ENCODE peak calls at places on chromosomes 6 and 20, in five cellular contexts. One of them, this sample, is unnamed.
A peak's percentile ranks its signal among the peaks of the same experiment; 100 is the strongest.

GRCh38 chr6:114327074-114327473 is 15.7 kb downstream of the HS3ST5 start:
- DNase-seq in H1: no peak
- DNase-seq in transverse colon: no peak
- DNase-seq in HCT116: no peak
- DNase-seq in spleen: no peak
- DNase-seq in this sample: no peak

GRCh38 chr6:906920-907319 is 214.0 kb upstream of the EXOC2 start:
- DNase-seq in transverse colon: no peak
- DNase-seq in HCT116: no peak
- DNase-seq in H1: no peak
- DNase-seq in spleen: no peak
- DNase-seq in this sample: no peak

GRCh38 chr6:162857321-162857720 is 129.5 kb downstream of the PACRG start:
- DNase-seq in HCT116: no peak
- DNase-seq in transverse colon: no peak
- DNase-seq in H1: no peak
- DNase-seq in spleen: no peak
- DNase-seq in this sample: no peak

GRCh38 chr20:11012975-11013374 is 339.2 kb upstream of the JAG1 start:
- DNase-seq in H1: no peak
- DNase-seq in transverse colon: no peak
- DNase-seq in HCT116: no peak
- DNase-seq in spleen: no peak
- DNase-seq in this sample: no peak

GRCh38 chr6:69835414-69836179 is 30.8 kb upstream of the COL19A1 start:
- DNase-seq in spleen: no peak
- DNase-seq in HCT116: peak; percentile 56
- DNase-seq in H1: no peak
- DNase-seq in transverse colon: no peak
- DNase-seq in this sample: no peak

GRCh38 chr20:49284818-49285217 is 7.0 kb upstream of the ZNFX1 start:
- DNase-seq in H1: no peak
- DNase-seq in HCT116: no peak
- DNase-seq in transverse colon: no peak
- DNase-seq in spleen: no peak
- DNase-seq in this sample: no peak

GRCh38 chr6:36387440-36388303 is at the start of gene ETV7:
- DNase-seq in spleen: peak; percentile 84
- DNase-seq in transverse colon: peak; percentile 66
- DNase-seq in HCT116: no peak
- DNase-seq in H1: no peak
- DNase-seq in this sample: peak; percentile 40

GRCh38 chr6:82370788-82371187 is 7.2 kb downstream of the TPBG start:
- DNase-seq in spleen: no peak
- DNase-seq in HCT116: no peak
- DNase-seq in transverse colon: no peak
- DNase-seq in H1: no peak
- DNase-seq in this sample: no peak

GRCh38 chr6:106167105-106167814 is 81.1 kb downstream of the PRDM1 start:
- DNase-seq in H1: no peak
- DNase-seq in HCT116: no peak
- DNase-seq in spleen: no peak
- DNase-seq in transverse colon: no peak
- DNase-seq in this sample: no peak

GRCh38 chr6:88662653-88663174 is 300.7 kb downstream of the RNGTT start:
- DNase-seq in HCT116: no peak
- DNase-seq in spleen: no peak
- DNase-seq in transverse colon: no peak
- DNase-seq in H1: no peak
- DNase-seq in this sample: no peak

GRCh38 chr6:26553739-26554668 is 15.8 kb downstream of the HMGN4 start:
- DNase-seq in spleen: peak; percentile 80
- DNase-seq in H1: no peak
- DNase-seq in HCT116: peak; percentile 81
- DNase-seq in transverse colon: peak; percentile 82
- DNase-seq in this sample: no peak
- TF ChIP-seq POLR2AphosphoS5 in spleen: no peak
- TF ChIP-seq POLR2AphosphoS5 in H1: no peak
- TF ChIP-seq POLR2AphosphoS5 in HCT116: peak; percentile 25
- TF ChIP-seq POLR2AphosphoS5 in transverse colon: peak; percentile 23
- TF ChIP-seq POLR2AphosphoS5 in this sample: no peak

GRCh38 chr20:37384683-37385174 is 38.8 kb downstream of the SRC start:
- DNase-seq in spleen: peak; percentile 95
- DNase-seq in HCT116: no peak
- DNase-seq in transverse colon: peak; percentile 71
- DNase-seq in H1: no peak
- DNase-seq in this sample: peak; percentile 87
- TF ChIP-seq POLR2A in spleen: no peak
- TF ChIP-seq POLR2A in HCT116: no peak
- TF ChIP-seq POLR2A in transverse colon: no peak
- TF ChIP-seq POLR2A in H1: no peak
- TF ChIP-seq POLR2A in this sample: no peak

GRCh38 chr6:26339612-26340011 is 25.4 kb upstream of the BTN3A2 start:
- DNase-seq in spleen: no peak
- DNase-seq in H1: no peak
- DNase-seq in transverse colon: no peak
- DNase-seq in HCT116: no peak
- DNase-seq in this sample: no peak
- TF ChIP-seq POLR2AphosphoS5 in spleen: no peak
- TF ChIP-seq POLR2AphosphoS5 in H1: no peak
- TF ChIP-seq POLR2AphosphoS5 in transverse colon: no peak
- TF ChIP-seq POLR2AphosphoS5 in HCT116: no peak
- TF ChIP-seq POLR2AphosphoS5 in this sample: no peak

DNA sequence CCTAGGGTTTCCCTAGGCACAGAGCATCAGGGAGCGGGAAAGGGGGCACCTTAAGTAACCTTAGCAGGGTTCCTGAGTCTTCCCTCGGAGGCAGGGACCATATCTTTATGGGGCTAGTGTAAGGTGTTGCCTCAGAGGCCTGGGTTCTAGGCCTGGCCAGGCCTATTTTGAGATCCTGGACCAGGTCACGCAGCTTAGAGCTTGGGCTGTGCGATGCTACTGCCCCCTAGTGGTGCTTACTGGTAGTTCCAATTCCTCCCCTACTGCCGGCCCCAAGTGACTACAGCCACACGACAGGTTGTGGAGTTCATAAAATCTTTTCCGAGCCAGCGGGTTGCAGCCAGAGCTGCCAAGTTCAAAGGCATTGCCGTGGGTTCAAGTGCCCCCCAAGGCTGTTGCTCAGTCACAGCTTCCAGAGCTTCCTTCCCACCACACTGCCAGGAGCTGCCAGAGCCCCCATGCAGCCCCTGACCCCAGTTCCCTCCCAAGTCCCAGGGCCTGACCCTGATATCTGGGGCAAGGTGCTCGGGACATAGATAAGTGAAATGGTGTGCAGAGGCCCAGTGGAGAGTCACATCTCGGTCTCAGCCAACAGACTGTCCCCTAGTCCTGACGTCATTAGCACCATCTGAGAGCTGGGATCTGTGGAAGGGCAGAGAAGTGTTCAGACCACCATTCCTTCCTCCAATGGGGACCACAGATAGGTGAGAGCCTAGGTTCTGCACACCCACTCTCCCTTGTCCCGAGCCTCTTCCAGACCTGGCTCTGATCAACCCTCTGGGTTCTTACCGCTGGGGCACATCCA is 3.3 kb downstream of the LRRC73 start:
- DNase-seq in HCT116: peak; percentile 75
- DNase-seq in transverse colon: peak; percentile 83
- DNase-seq in H1: peak; percentile 67
- DNase-seq in spleen: peak; percentile 90
- DNase-seq in this sample: peak; percentile 82
- TF ChIP-seq POLR2A in HCT116: no peak
- TF ChIP-seq POLR2A in transverse colon: no peak
- TF ChIP-seq POLR2A in H1: no peak
- TF ChIP-seq POLR2A in spleen: no peak
- TF ChIP-seq POLR2A in this sample: no peak

GRCh38 chr6:148611213-148611612 is 135.6 kb upstream of the UST start:
- DNase-seq in HCT116: no peak
- DNase-seq in spleen: no peak
- DNase-seq in transverse colon: peak; percentile 42
- DNase-seq in H1: no peak
- DNase-seq in this sample: no peak
- TF ChIP-seq POLR2AphosphoS5 in HCT116: no peak
- TF ChIP-seq POLR2AphosphoS5 in spleen: no peak
- TF ChIP-seq POLR2AphosphoS5 in transverse colon: peak; percentile 80
- TF ChIP-seq POLR2AphosphoS5 in H1: no peak
- TF ChIP-seq POLR2AphosphoS5 in this sample: no peak

GRCh38 chr6:166777096-166777630 is 150.1 kb upstream of the RPS6KA2 start:
- DNase-seq in HCT116: no peak
- DNase-seq in spleen: no peak
- DNase-seq in transverse colon: no peak
- DNase-seq in H1: no peak
- DNase-seq in this sample: no peak
- TF ChIP-seq POLR2A in HCT116: no peak
- TF ChIP-seq POLR2A in spleen: no peak
- TF ChIP-seq POLR2A in transverse colon: no peak
- TF ChIP-seq POLR2A in H1: no peak
- TF ChIP-seq POLR2A in this sample: no peak

GRCh38 chr6:170114956-170115855 is 175.7 kb downstream of the DLL1 start:
- DNase-seq in H1: no peak
- DNase-seq in spleen: peak; percentile 70
- DNase-seq in HCT116: no peak
- DNase-seq in transverse colon: no peak
- DNase-seq in this sample: no peak
- TF ChIP-seq POLR2AphosphoS5 in H1: no peak
- TF ChIP-seq POLR2AphosphoS5 in spleen: peak; percentile 73
- TF ChIP-seq POLR2AphosphoS5 in HCT116: no peak
- TF ChIP-seq POLR2AphosphoS5 in transverse colon: no peak
- TF ChIP-seq POLR2AphosphoS5 in this sample: no peak